ENCODE peak calls at places on chromosomes 2 and 18, in eight cellular contexts. R is naive thymus-derived CD8-positive, alpha-beta T cell; W is activated T-helper 1 cell treated with anti-CD3 and anti-CD28 coated beads, Interleukin-2, amount 50 U/mL, for 16 hours; D is lower leg skin; J is activated CD4-positive, alpha-beta T cell treated with anti-CD3 and anti-CD28 coated beads, Interleukin-2, amount 50 U/mL, for 1 hour; U is hypothalamus; N is thoracic aorta; X is hepatocyte. B is an unnamed sample.

GRCh38 chr2:85433511-85434089 is 15.1 kb downstream of the SH2D6 start:
- DNase-seq in R (no peak), W (no peak), D (peak; percentile 88), J (no peak), U (peak; percentile 42), N (no peak), X (peak; percentile 84), B (no peak)

GRCh38 chr2:171762879-171763573 is 75.8 kb downstream of the DYNC1I2 start:
- DNase-seq in R (no peak), W (no peak), D (no peak), J (no peak), U (no peak), N (no peak), X (no peak), B (no peak)

GRCh38 chr18:46566111-46566510 is 90.9 kb downstream of the LOXHD1 start:
- DNase-seq in R (no peak), W (no peak), D (no peak), J (no peak), U (no peak), N (no peak), X (no peak), B (no peak)

GRCh38 chr2:63424329-63425078 is 163.8 kb downstream of the WDPCP start:
- DNase-seq in R (no peak), W (no peak), D (no peak), J (no peak), U (no peak), N (no peak), X (peak; percentile 5), B (no peak)

GRCh38 chr2:172462393-172463381 is 35.3 kb downstream of the ITGA6 start:
- DNase-seq in R (peak; percentile 79), W (peak; percentile 11), D (no peak), J (peak; percentile 27), U (no peak), N (no peak), X (no peak), B (peak; percentile 57)

GRCh38 chr2:216636570-216637450 is 3.6 kb downstream of the IGFBP2 start:
- DNase-seq in R (no peak), W (no peak), D (no peak), J (no peak), U (no peak), N (no peak), X (peak; percentile 86), B (no peak)

GRCh38 chr18:42883177-42883576 is 232.3 kb downstream of the RIT2 start:
- DNase-seq in R (no peak), W (no peak), D (no peak), J (no peak), U (no peak), N (no peak), X (no peak), B (no peak)

GRCh38 chr2:230234845-230235244 is 9.3 kb downstream of the SP140 start:
- DNase-seq in R (no peak), W (no peak), D (no peak), J (no peak), U (no peak), N (no peak), X (no peak), B (no peak)

GRCh38 chr2:205771063-205771462 is 88.8 kb downstream of the NRP2 start:
- DNase-seq in R (no peak), W (no peak), D (no peak), J (no peak), U (no peak), N (no peak), X (peak; percentile 58), B (no peak)

GRCh38 chr2:106197878-106198277 is 3.8 kb upstream of the UXS1 start:
- DNase-seq in R (no peak), W (no peak), D (no peak), J (no peak), U (no peak), N (no peak), X (peak; percentile 66), B (no peak)

GRCh38 chr2:1747065-1747941 is 3.0 kb upstream of the PXDN start:
- DNase-seq in R (no peak), W (no peak), D (peak; percentile 7), J (no peak), U (no peak), N (no peak), X (no peak), B (no peak)

GRCh38 chr18:34913837-34914755 is 127.1 kb upstream of the MAPRE2 start:
- DNase-seq in R (no peak), W (no peak), D (no peak), J (no peak), U (no peak), N (no peak), X (peak; percentile 63), B (no peak)

GRCh38 chr2:181790716-181791649 is 100.5 kb upstream of the ITPRID2 start:
- DNase-seq in R (no peak), W (no peak), D (no peak), J (no peak), U (no peak), N (no peak), X (peak; percentile 42), B (peak; percentile 16)

GRCh38 chr2:2910259-2910658 is 467.4 kb downstream of the EIPR1 start:
- DNase-seq in R (no peak), W (no peak), D (no peak), J (no peak), U (no peak), N (no peak), X (no peak), B (no peak)

GRCh38 chr18:77080283-77080682 is 52.3 kb downstream of the MBP start:
- DNase-seq in R (no peak), W (no peak), D (no peak), J (no peak), U (no peak), N (no peak), X (no peak), B (no peak)

GRCh38 chr2:171671867-171672266 is 15.4 kb upstream of the DYNC1I2 start:
- DNase-seq in R (no peak), W (no peak), D (no peak), J (no peak), U (no peak), N (no peak), X (no peak), B (no peak)

GRCh38 chr2:119465687-119466086 is 34.0 kb downstream of the TMEM37 start:
- DNase-seq in R (peak; percentile 19), W (no peak), D (no peak), J (no peak), U (no peak), N (no peak), X (no peak), B (no peak)

GRCh38 chr2:147628971-147629421 is 215.8 kb upstream of the ACVR2A start:
- DNase-seq in R (no peak), W (no peak), D (no peak), J (no peak), U (no peak), N (no peak), X (no peak), B (no peak)

GRCh38 chr2:1910562-1911256 is 166.4 kb upstream of the PXDN start:
- DNase-seq in R (no peak), W (no peak), D (no peak), J (no peak), U (no peak), N (no peak), X (no peak), B (peak; percentile 20)

GRCh38 chr2:82491591-82491990 is 1967.5 kb downstream of the SUCLG1 start:
- DNase-seq in R (no peak), W (no peak), D (no peak), J (no peak), U (no peak), N (no peak), X (no peak), B (no peak)

B was measured in GDM1.